ENCODE peak calls at places on chromosome 9, in seven cellular contexts. W is PC-3, Z is mammary epithelial cell, T is kidney, B is neural progenitor cell, C is fibroblast of lung, M is K562. Q is an unnamed sample.

GRCh38 chr9:133779516-133780403 is 41.6 kb upstream of the SARDH start:
- DNase-seq in M (no peak), Z (no peak), T (peak; percentile 52), W (no peak), B (no peak), C (no peak), Q (no peak)

GRCh38 chr9:135166566-135166965 is 79.1 kb downstream of the OLFM1 start:
- DNase-seq in W (no peak), Z (no peak), C (no peak), M (peak; percentile 23), T (no peak), B (no peak), Q (no peak)

GRCh38 chr9:78121488-78121887 is 89.9 kb upstream of the GNAQ start:
- DNase-seq in W (peak; percentile 72), C (peak; percentile 67), T (peak; percentile 67), Z (peak; percentile 54), B (peak; percentile 72), M (peak; percentile 39), Q (no peak)

GRCh38 chr9:115063058-115063850 is 54.7 kb downstream of the TNC start:
- DNase-seq in T (no peak), M (no peak), B (no peak), W (peak; percentile 46), Z (peak; percentile 74), C (peak; percentile 34), Q (peak; percentile 65)

GRCh38 chr9:135939351-135940265 is 21.6 kb downstream of the UBAC1 start:
- DNase-seq in C (no peak), M (no peak), W (no peak), B (no peak), T (no peak), Z (no peak), Q (no peak)

GRCh38 chr9:126440938-126441337 is 114.3 kb downstream of the MVB12B start:
- DNase-seq in M (no peak), T (no peak), C (peak; percentile 18), W (no peak), Z (no peak), B (peak; percentile 71), Q (peak; percentile 75)

GRCh38 chr9:78261403-78262001 is 25.6 kb downstream of the CEP78 start:
- DNase-seq in M (peak; percentile 17), Z (peak; percentile 9), T (no peak), C (peak; percentile 76), B (no peak), W (peak; percentile 38), Q (peak; percentile 14)

GRCh38 chr9:123373941-123374340 is 17.9 kb downstream of the CRB2 start:
- DNase-seq in B (peak; percentile 95), Z (no peak), C (no peak), M (peak; percentile 69), W (no peak), T (no peak), Q (no peak)

GRCh38 chr9:34430843-34431437 is 27.4 kb downstream of the FAM219A start:
- DNase-seq in Z (peak; percentile 66), B (peak; percentile 92), T (peak; percentile 78), M (peak; percentile 35), C (peak; percentile 84), W (peak; percentile 65), Q (peak; percentile 67)

GRCh38 chr9:132525308-132525707 is 57.1 kb upstream of the BARHL1 start:
- DNase-seq in T (no peak), C (no peak), B (no peak), W (no peak), M (no peak), Z (no peak), Q (no peak)

GRCh38 chr9:121285835-121286687 is 18.1 kb downstream of the GSN start:
- DNase-seq in M (peak; percentile 37), T (peak; percentile 86), C (peak; percentile 63), Z (peak; percentile 83), W (no peak), B (peak; percentile 45), Q (peak; percentile 56)

GRCh38 chr9:119273325-119273904 is 95.8 kb downstream of the BRINP1 start:
- DNase-seq in M (no peak), Z (no peak), C (no peak), W (no peak), T (no peak), B (peak; percentile 45), Q (peak; percentile 24)

GRCh38 chr9:36276840-36277239 is 18.6 kb upstream of the GNE start:
- DNase-seq in Z (peak; percentile 37), W (no peak), T (no peak), M (no peak), B (peak; percentile 36), C (peak; percentile 77), Q (peak; percentile 88)

GRCh38 chr9:133237271-133237731 is 28.3 kb upstream of the OBP2B start:
- DNase-seq in T (peak; percentile 78), W (no peak), C (no peak), M (no peak), Z (no peak), B (no peak), Q (no peak)

GRCh38 chr9:105393576-105394344 is 54.1 kb upstream of the FSD1L start:
- DNase-seq in T (no peak), C (no peak), B (no peak), W (no peak), Z (no peak), M (no peak), Q (no peak)

GRCh38 chr9:114004221-114004716 is 73.8 kb downstream of the AMBP start:
- DNase-seq in W (no peak), Z (no peak), C (no peak), T (peak; percentile 59), B (no peak), M (no peak), Q (peak; percentile 57)

GRCh38 chr9:137064027-137064879 is 6.1 kb downstream of the SAPCD2 start:
- DNase-seq in B (peak; percentile 72), W (peak; percentile 46), M (peak; percentile 56), T (no peak), Z (no peak), C (peak; percentile 39), Q (no peak)

GRCh38 chr9:95736370-95736769 is 139.1 kb upstream of the ERCC6L2 start:
- DNase-seq in T (no peak), C (no peak), W (peak; percentile 26), B (peak; percentile 52), M (peak; percentile 51), Z (no peak), Q (no peak)

GRCh38 chr9:112520646-112521045 is 34.0 kb downstream of the KIAA1958 start:
- DNase-seq in C (peak; percentile 31), M (no peak), B (no peak), W (no peak), Z (no peak), T (no peak), Q (no peak)

GRCh38 chr9:93898502-93899426 is 56.4 kb downstream of the BARX1 start:
- DNase-seq in W (no peak), Z (no peak), T (no peak), C (no peak), M (no peak), B (no peak), Q (no peak)

GRCh38 chr9:36436909-36437308 is 36.8 kb upstream of the RNF38 start:
- DNase-seq in W (no peak), T (no peak), B (no peak), Z (no peak), M (no peak), C (peak; percentile 16), Q (no peak)

GRCh38 chr9:125821078-125821477 is 73.9 kb downstream of the PBX3 start:
- DNase-seq in W (no peak), M (no peak), Z (no peak), C (no peak), B (no peak), T (no peak), Q (no peak)

GRCh38 chr9:4904322-4905134 is 80.5 kb upstream of the JAK2 start:
- DNase-seq in W (peak; percentile 89), T (no peak), M (no peak), C (peak; percentile 89), Z (peak; percentile 69), B (no peak), Q (peak; percentile 77)

DNA sequence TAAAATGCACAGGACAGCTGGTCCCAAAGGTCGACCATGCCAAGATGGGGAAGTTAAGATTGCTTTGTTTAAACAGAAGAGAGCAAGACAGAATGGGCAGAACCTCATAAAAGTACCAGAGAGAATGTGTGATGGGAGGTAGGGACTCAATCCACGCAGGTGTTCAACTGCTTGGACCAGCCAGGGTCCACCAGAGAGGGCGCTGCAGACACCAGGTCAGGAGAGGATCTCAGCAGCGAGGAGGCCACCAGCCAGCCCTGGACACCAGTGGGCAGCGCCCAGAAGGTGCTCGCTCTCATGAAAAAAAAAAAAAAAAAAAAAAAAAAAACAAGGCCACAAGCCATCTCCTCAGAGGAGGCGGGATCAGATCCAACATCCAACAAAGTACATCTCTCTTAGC is 81.8 kb downstream of the SHC3 start:
- DNase-seq in T (no peak), C (no peak), W (no peak), B (no peak), M (no peak), Z (no peak), Q (no peak)
- TF ChIP-seq CTCF in T (no peak), C (no peak), W (peak; percentile 22), B (peak; percentile 32), M (peak; percentile 28), Z (no peak), Q (no peak)

GRCh38 chr9:70563437-70564204 is 149.2 kb upstream of the KLF9 start:
- DNase-seq in Z (peak; percentile 56), C (peak; percentile 91), M (no peak), W (no peak), B (no peak), T (no peak), Q (peak; percentile 91)
- H3K27ac ChIP-seq in Z (no peak overlapping the region), C (peak overlapping the region; percentile 13), M (no peak overlapping the region), W (no peak overlapping the region), B (no peak overlapping the region), T (peak overlapping the region; percentile 23), Q (peak overlapping the region; percentile 53)

DNA sequence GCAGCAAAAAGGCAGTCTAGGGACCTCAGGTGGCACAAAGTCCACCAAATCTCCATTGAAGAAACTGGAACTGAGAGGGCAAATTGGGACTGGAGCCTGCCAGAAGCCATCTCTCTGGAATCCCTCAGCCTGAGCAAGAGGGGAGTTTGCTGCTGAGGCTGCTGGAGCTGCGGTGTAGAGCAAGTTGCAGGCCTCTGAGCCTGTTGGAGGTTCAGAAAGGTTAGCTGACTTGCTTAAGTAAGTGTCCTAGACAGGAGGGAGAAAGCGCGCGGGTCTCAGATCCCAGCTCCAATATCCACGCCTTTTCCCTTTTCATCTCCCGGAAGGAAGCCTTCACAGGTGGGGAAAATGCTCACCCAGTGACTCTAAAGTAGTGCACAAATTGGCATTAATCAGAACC is 1.4 kb upstream of the TGFBR1 start:
- DNase-seq in W (no peak), B (peak; percentile 52), Z (no peak), M (no peak), T (no peak), C (no peak), Q (no peak)
- H3K9ac ChIP-seq in W (no peak overlapping the region), B (no peak overlapping the region), Z (no peak overlapping the region), M (peak overlapping the region; percentile 83), T (peak overlapping the region; percentile 22), C (no peak overlapping the region), Q (peak overlapping the region; percentile 88)

DNA sequence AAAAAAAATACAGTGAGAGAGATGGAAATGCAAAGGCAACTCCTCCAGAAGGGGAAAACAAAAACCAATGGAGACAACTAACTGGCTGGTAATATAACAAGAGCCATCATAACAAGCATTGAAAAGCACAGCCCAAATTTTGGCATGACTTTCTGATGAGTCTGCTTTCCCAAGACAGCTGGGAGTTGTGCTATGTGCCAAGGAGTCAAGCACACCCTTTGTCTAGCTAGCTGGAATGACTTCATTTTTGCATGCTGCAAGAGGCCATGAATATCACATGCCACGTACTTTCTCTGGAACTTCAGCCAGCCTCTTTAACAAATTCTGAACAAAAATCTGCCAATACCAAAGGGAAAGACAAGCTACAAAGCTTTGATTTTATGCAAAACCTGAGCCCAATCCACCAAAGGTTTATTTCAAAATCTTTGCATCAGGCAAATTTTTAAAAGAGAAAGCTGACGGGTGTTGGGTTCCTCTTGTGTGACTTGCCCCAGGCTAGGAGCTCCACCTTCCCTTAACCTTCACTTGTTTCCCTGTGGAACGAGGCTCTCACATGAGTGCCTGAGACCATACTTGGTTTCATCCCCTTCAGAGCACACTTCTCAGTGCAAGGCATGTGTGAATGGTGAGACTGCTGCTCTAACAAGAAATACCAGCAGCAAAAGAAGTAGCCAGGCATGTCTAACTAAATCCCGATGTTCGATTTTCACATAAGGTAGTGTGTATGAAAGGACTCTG is 47.3 kb downstream of the S1PR3 start:
- DNase-seq in T (no peak), B (no peak), C (peak; percentile 98), Z (peak; percentile 78), W (peak; percentile 12), M (no peak), Q (peak; percentile 97)
- TF ChIP-seq CTCF in T (no peak), B (no peak), C (no peak), Z (no peak), W (no peak), M (no peak), Q (no peak)

Q was measured in astrocyte.